ENCODE peak calls at places on chromosomes 4 and X, in eight cellular contexts. C is tibial nerve, W is fibroblast of lung, F is ovary, S is stomach, M is aorta, K is IMR-90, Z is heart left ventricle. U is an unnamed sample.
A peak's percentile ranks its signal among the peaks of the same experiment; 100 is the strongest.

GRCh38 chr4:52298444-52298843 is 247.3 kb downstream of the SPATA18 start:
- DNase-seq in C (no peak), W (no peak), F (no peak), S (no peak), M (no peak), K (no peak), Z (no peak), U (no peak)

GRCh38 chr4:158067646-158068045 is 105.2 kb downstream of the GASK1B start:
- DNase-seq in C (no peak), W (no peak), F (no peak), S (no peak), M (no peak), K (no peak), Z (no peak), U (no peak)

GRCh38 chr4:23097251-23097650 is 404.5 kb downstream of the GBA3 start:
- DNase-seq in C (no peak), W (peak; percentile 72), F (no peak), S (no peak), M (no peak), K (peak; percentile 44), Z (no peak), U (no peak)

GRCh38 chr4:84901745-84902283 is 64.7 kb downstream of the WDFY3 start:
- DNase-seq in C (no peak), W (no peak), F (no peak), S (no peak), M (no peak), K (no peak), Z (no peak), U (no peak)

GRCh38 chr4:84177831-84178230 is 321.3 kb downstream of the NKX6-1 start:
- DNase-seq in C (no peak), W (no peak), F (no peak), S (no peak), M (no peak), K (no peak), Z (no peak), U (no peak)

GRCh38 chr4:107213880-107214279 is 177.8 kb upstream of the DKK2 start:
- DNase-seq in C (no peak), W (no peak), F (no peak), S (no peak), M (no peak), K (peak; percentile 3), Z (no peak), U (no peak)

GRCh38 chrX:18616688-18617087 is 55.2 kb downstream of the RS1 start:
- DNase-seq in C (no peak), W (no peak), F (no peak), S (no peak), M (no peak), K (no peak), Z (no peak), U (no peak)

GRCh38 chr4:158930573-158930972 is 161.7 kb downstream of the FNIP2 start:
- DNase-seq in C (no peak), W (no peak), F (no peak), S (no peak), M (no peak), K (no peak), Z (no peak), U (no peak)

GRCh38 chr4:101205878-101206277 is 141.4 kb downstream of the PPP3CA start:
- DNase-seq in C (no peak), W (peak; percentile 36), F (no peak), S (no peak), M (no peak), K (peak; percentile 63), Z (no peak), U (no peak)

GRCh38 chrX:18424482-18425198 is 768 bp upstream of the CDKL5 start:
- DNase-seq in C (no peak), W (peak; percentile 57), F (peak; percentile 32), S (no peak), M (no peak), K (peak; percentile 70), Z (peak; percentile 54), U (peak; percentile 1)

GRCh38 chr4:170008376-170008775 is 17.8 kb downstream of the MFAP3L start:
- DNase-seq in C (no peak), W (no peak), F (no peak), S (no peak), M (no peak), K (no peak), Z (no peak), U (no peak)

GRCh38 chr4:26896636-26897035 is 36.0 kb downstream of the STIM2 start:
- DNase-seq in C (no peak), W (peak; percentile 56), F (no peak), S (no peak), M (no peak), K (peak; percentile 71), Z (no peak), U (no peak)

GRCh38 chrX:101080326-101080725 is 1.6 kb downstream of the TMEM35A start:
- DNase-seq in C (no peak), W (no peak), F (no peak), S (no peak), M (no peak), K (no peak), Z (no peak), U (no peak)

GRCh38 chr4:184782731-184783472 is 42.9 kb downstream of the ACSL1 start:
- DNase-seq in C (no peak), W (no peak), F (no peak), S (no peak), M (no peak), K (no peak), Z (no peak), U (no peak)

GRCh38 chrX:38189431-38190128 is 31.1 kb downstream of the SRPX start:
- DNase-seq in C (no peak), W (peak; percentile 9), F (no peak), S (no peak), M (no peak), K (no peak), Z (no peak), U (no peak)

GRCh38 chrX:155028192-155028591 is 1.5 kb downstream of the FUNDC2 start:
- DNase-seq in C (no peak), W (no peak), F (no peak), S (no peak), M (no peak), K (no peak), Z (no peak), U (no peak)

GRCh38 chr4:123835852-123836251 is 439.3 kb downstream of the SPRY1 start:
- DNase-seq in C (no peak), W (no peak), F (no peak), S (no peak), M (no peak), K (no peak), Z (no peak), U (no peak)
- H3K9me3 ChIP-seq in C (no peaks in the 10 kb centered on the region), W (no peaks in the 10 kb centered on the region), F (no peaks in the 10 kb centered on the region), S (no peaks in the 10 kb centered on the region), M (no peaks in the 10 kb centered on the region), K (no peaks in the 10 kb centered on the region), Z (no peaks in the 10 kb centered on the region), U (no peaks in the 10 kb centered on the region)

GRCh38 chr4:48126621-48127020 is 7.4 kb downstream of the TXK start:
- DNase-seq in C (no peak), W (no peak), F (no peak), S (no peak), M (no peak), K (no peak), Z (no peak), U (no peak)

GRCh38 chr4:48127882-48128394 is 6.1 kb downstream of the TXK start:
- DNase-seq in C (peak; percentile 43), W (peak; percentile 93), F (no peak), S (peak; percentile 57), M (peak; percentile 76), K (peak; percentile 94), Z (peak; percentile 67), U (peak; percentile 13)

GRCh38 chr4:48124870-48125269 is 9.2 kb downstream of the TXK start:
- DNase-seq in C (no peak), W (no peak), F (no peak), S (no peak), M (no peak), K (no peak), Z (no peak), U (no peak)

GRCh38 chr4:48129307-48130014 is 4.6 kb downstream of the TXK start:
- DNase-seq in C (no peak), W (no peak), F (no peak), S (no peak), M (peak; percentile 80), K (no peak), Z (no peak), U (no peak)

DNA sequence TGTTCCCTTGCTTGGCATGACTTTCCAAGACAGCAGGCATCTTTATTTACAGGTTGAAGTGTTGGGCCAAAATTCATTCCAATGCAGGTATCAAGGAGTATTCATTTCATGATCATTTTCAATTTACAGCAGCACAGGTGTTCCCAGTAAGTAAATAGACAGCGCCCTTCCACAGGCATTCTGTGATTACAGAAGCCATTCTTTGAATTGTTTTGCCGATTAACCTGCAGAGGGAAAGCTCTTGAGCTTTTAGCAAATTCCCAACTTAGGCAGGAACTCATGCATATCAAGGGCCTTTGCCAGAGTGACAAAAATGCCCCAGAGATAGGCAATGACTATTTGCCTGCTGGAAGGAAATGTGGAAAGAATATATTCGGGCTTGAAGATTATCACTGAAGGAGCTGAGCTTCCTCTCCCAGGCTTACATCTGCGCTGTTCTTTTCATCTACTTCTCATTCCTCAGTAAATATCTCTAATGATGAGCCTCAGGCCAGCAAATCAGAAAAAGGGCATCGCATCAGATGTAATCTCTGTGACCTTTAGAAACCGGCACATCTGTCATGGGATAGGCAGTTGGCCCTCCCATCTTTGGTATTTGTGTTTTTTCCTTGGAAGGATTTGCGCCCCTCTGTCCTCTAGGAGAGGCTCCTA is 6.7 kb downstream of the TXK start:
- DNase-seq in C (no peak), W (no peak), F (no peak), S (no peak), M (no peak), K (no peak), Z (no peak), U (no peak)
- H3K27ac ChIP-seq in C (peak overlapping the region; percentile 33), W (peak overlapping the region; percentile 61), F (no peak overlapping the region), S (no peak overlapping the region), M (peak overlapping the region; percentile 69), K (peak overlapping the region; percentile 5), Z (peak overlapping the region; percentile 39), U (peak overlapping the region; percentile 10)

DNA sequence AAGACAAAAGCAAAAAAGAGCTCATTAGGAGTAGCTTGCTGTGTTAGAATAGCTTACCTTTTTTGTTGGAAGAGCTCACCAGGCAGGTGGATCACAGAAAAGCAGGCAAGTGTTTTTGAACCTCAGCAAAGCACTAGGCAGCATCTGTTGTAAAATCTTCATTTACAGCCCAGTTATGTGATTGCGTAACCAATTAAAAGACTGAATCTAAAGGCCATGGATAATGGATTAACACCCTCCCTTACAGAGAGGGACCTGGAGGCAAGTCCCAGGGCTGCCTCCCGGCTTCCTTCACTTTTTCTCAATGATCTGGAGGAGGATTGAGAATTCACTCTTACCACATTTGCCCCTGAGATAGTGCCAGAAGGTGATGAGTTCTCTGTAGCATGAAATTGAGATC is 51.1 kb downstream of the MAMLD1 start:
- DNase-seq in C (no peak), W (no peak), F (no peak), S (no peak), M (no peak), K (no peak), Z (no peak), U (no peak)
- H3K27me3 ChIP-seq in C (no peaks in the 10 kb centered on the region), W (no peaks in the 10 kb centered on the region), F (no peaks in the 10 kb centered on the region), S (no peaks in the 10 kb centered on the region), M (no peaks in the 10 kb centered on the region), K (no peaks in the 10 kb centered on the region), Z (no peaks in the 10 kb centered on the region), U (no peaks in the 10 kb centered on the region)

DNA sequence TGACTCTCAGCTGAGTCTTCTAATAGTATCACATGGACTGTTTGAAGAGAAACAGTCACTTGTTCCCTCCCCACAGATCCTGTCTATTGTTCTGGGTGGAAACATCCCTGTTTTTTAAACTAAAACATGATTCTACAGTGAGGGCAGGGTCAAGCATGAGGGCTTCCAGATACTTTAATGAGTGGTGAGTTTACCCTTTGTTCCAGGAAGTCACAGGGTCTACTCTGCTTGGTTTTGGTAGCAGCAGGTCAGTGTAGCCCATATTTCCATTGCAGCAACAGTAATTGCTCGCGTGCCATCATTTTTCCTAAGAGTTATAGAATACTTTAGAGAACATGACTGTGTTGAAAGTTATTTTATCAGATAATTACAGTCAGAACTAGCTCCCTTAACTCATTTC is 87.4 kb downstream of the ZNF732 start:
- DNase-seq in C (no peak), W (no peak), F (no peak), S (no peak), M (no peak), K (no peak), Z (no peak), U (no peak)
- H3K9me3 ChIP-seq in C (no peaks in the 10 kb centered on the region), W (no peaks in the 10 kb centered on the region), F (no peaks in the 10 kb centered on the region), S (no peaks in the 10 kb centered on the region), M (peaks cover 3% of the 10 kb centered on the region), K (peaks cover 19% of the 10 kb centered on the region), Z (peaks cover 3% of the 10 kb centered on the region), U (no peaks in the 10 kb centered on the region)

U was measured in CD8-positive, alpha-beta memory T cell.